ENCODE peak calls at places on chromosomes 2 and 18, in four cellular contexts. X is heart right ventricle, V is body of pancreas, R is neural crest cell. N is an unnamed sample.

GRCh38 chr2:149661844-149662243 is 74.3 kb upstream of the MMADHC start:
- DNase-seq in X (no peak), V (peak; percentile 48), R (no peak), N (peak; percentile 38)

GRCh38 chr2:127563458-127564428 is 28.3 kb downstream of the MYO7B start:
- DNase-seq in X (no peak), V (no peak), R (no peak), N (no peak)

GRCh38 chr2:28497206-28497605 is 1.3 kb downstream of the PLB1 start:
- DNase-seq in X (no peak), V (no peak), R (no peak), N (no peak)

GRCh38 chr2:152050345-152050744 is 48.5 kb downstream of the CACNB4 start:
- DNase-seq in X (no peak), V (no peak), R (no peak), N (no peak)

GRCh38 chr2:200276472-200276871 is 30.0 kb upstream of the SPATS2L start:
- DNase-seq in X (no peak), V (no peak), R (no peak), N (no peak)

GRCh38 chr2:160730296-160730995 is 236.8 kb upstream of the RBMS1 start:
- DNase-seq in X (no peak), V (no peak), R (no peak), N (no peak)

GRCh38 chr2:30346475-30347169 is 100.4 kb upstream of the LCLAT1 start:
- DNase-seq in X (peak; percentile 80), V (peak; percentile 64), R (no peak), N (no peak)

GRCh38 chr2:46917628-46918027 is 2.0 kb upstream of the MCFD2 start:
- DNase-seq in X (no peak), V (no peak), R (no peak), N (no peak)

GRCh38 chr2:237754182-237754581 is 44.4 kb upstream of the RBM44 start:
- DNase-seq in X (no peak), V (no peak), R (no peak), N (no peak)

GRCh38 chr18:64202229-64202835 is 53.4 kb upstream of the LINC00305 start:
- DNase-seq in X (no peak), V (no peak), R (no peak), N (no peak)

GRCh38 chr2:14826518-14826917 is 194.0 kb downstream of the LRATD1 start:
- DNase-seq in X (no peak), V (no peak), R (no peak), N (no peak)

GRCh38 chr2:214481204-214481603 is 70.3 kb downstream of the VWC2L start:
- DNase-seq in X (no peak), V (no peak), R (no peak), N (no peak)

GRCh38 chr2:63789318-63790051 is 52.2 kb upstream of the UGP2 start:
- DNase-seq in X (no peak), V (no peak), R (no peak), N (no peak)

GRCh38 chr2:10278029-10278762 is 24.5 kb upstream of the HPCAL1 start:
- DNase-seq in X (peak; percentile 60), V (peak; percentile 80), R (no peak), N (peak; percentile 45)

GRCh38 chr2:111673526-111673925 is 210.5 kb downstream of the ANAPC1 start:
- DNase-seq in X (no peak), V (no peak), R (no peak), N (no peak)

GRCh38 chr2:102297891-102298290 is 13.5 kb upstream of the IL1RL1 start:
- DNase-seq in X (no peak), V (no peak), R (no peak), N (no peak)

GRCh38 chr2:64654063-64654811 is 524 bp upstream of the SERTAD2 start:
- DNase-seq in X (peak; percentile 75), V (peak; percentile 87), R (peak; percentile 72), N (peak; percentile 74)

GRCh38 chr2:108936868-108937265 is 52.2 kb downstream of the EDAR start:
- DNase-seq in X (peak; percentile 56), V (no peak), R (no peak), N (no peak)

GRCh38 chr2:64838817-64839216 is 150.4 kb upstream of the SLC1A4 start:
- DNase-seq in X (no peak), V (peak; percentile 40), R (no peak), N (peak; percentile 78)

GRCh38 chr2:110149330-110150220 is 34.0 kb upstream of the MALL start:
- DNase-seq in X (no peak), V (no peak), R (no peak), N (no peak)

GRCh38 chr2:31254237-31255203 is 20.6 kb downstream of the EHD3 start:
- DNase-seq in X (no peak), V (no peak), R (no peak), N (no peak)

GRCh38 chr2:233800231-233800630 is 22.1 kb downstream of the MROH2A start:
- DNase-seq in X (no peak), V (no peak), R (no peak), N (no peak)

GRCh38 chr2:197205590-197206215 is 104.9 kb downstream of the ANKRD44 start:
- DNase-seq in X (no peak), V (peak; percentile 13), R (no peak), N (no peak)

GRCh38 chr2:150630587-150631235 is 143.2 kb upstream of the RND3 start:
- DNase-seq in X (no peak), V (no peak), R (no peak), N (no peak)

GRCh38 chr2:120662046-120662445 is 73.6 kb upstream of the GLI2 start:
- DNase-seq in X (no peak), V (no peak), R (no peak), N (no peak)

GRCh38 chr2:23280401-23280800 is 104.6 kb upstream of the KLHL29 start:
- DNase-seq in X (no peak), V (no peak), R (no peak), N (no peak)

GRCh38 chr2:127498386-127498785 is 27.9 kb downstream of the IWS1 start:
- DNase-seq in X (no peak), V (no peak), R (no peak), N (no peak)

GRCh38 chr2:158745067-158745865 is 49.9 kb upstream of the DAPL1 start:
- DNase-seq in X (no peak), V (peak; percentile 59), R (peak; percentile 46), N (peak; percentile 51)

GRCh38 chr2:47307066-47307465 is 95.9 kb upstream of the MSH2 start:
- DNase-seq in X (no peak), V (no peak), R (no peak), N (no peak)

GRCh38 chr2:135709992-135710391 is 31.7 kb upstream of the UBXN4 start:
- DNase-seq in X (peak; percentile 55), V (peak; percentile 49), R (peak; percentile 66), N (peak; percentile 70)

GRCh38 chr18:36732264-36732663 is 96.5 kb downstream of the TPGS2 start:
- DNase-seq in X (no peak), V (no peak), R (no peak), N (no peak)

GRCh38 chr18:55283309-55283708 is 304.7 kb downstream of the TCF4 start:
- DNase-seq in X (no peak), V (no peak), R (no peak), N (no peak)

GRCh38 chr2:54862229-54862628 is 138.8 kb downstream of the EML6 start:
- DNase-seq in X (no peak), V (no peak), R (no peak), N (no peak)

GRCh38 chr2:8009010-8009597 is 672.8 kb upstream of the ID2 start:
- DNase-seq in X (no peak), V (no peak), R (no peak), N (no peak)

GRCh38 chr18:56083889-56084288 is 495.9 kb upstream of the TCF4 start:
- DNase-seq in X (no peak), V (no peak), R (no peak), N (no peak)

GRCh38 chr2:139031722-139032121 is 251.5 kb upstream of the NXPH2 start:
- DNase-seq in X (no peak), V (no peak), R (no peak), N (peak; percentile 63)

GRCh38 chr18:28177828-28178635 is 1.1 kb upstream of the CDH2 start:
- DNase-seq in X (peak; percentile 71), V (no peak), R (peak; percentile 73), N (peak; percentile 35)
- TF ChIP-seq CTCF in X (no peak), V (no peak), R (no peak), N (no peak)

GRCh38 chr2:119517433-119517832 is 6.8 kb downstream of the SCTR start:
- DNase-seq in X (peak; percentile 53), V (peak; percentile 81), R (peak; percentile 60), N (peak; percentile 75)
- TF ChIP-seq CTCF in X (peak; percentile 73), V (peak; percentile 80), R (peak; percentile 70), N (peak; percentile 80)

GRCh38 chr18:3451166-3451988 is 1.4 kb downstream of the TGIF1 start:
- DNase-seq in X (peak; percentile 95), V (peak; percentile 94), R (peak; percentile 75), N (peak; percentile 91)
- TF ChIP-seq CTCF in X (no peak), V (no peak), R (no peak), N (no peak)

GRCh38 chr2:128639693-128640092 is 321.0 kb upstream of the HS6ST1 start:
- DNase-seq in X (no peak), V (no peak), R (no peak), N (no peak)
- TF ChIP-seq CTCF in X (no peak), V (no peak), R (no peak), N (no peak)